ENCODE peak calls at places on chromosomes 16 and 17, in four cellular contexts. P, X, C and M are unnamed samples.

GRCh38 chr16:68069511-68070248 is 15.5 kb upstream of the NFATC3 start:
- DNase-seq in X (no peak), P (no peak), C (no peak), M (peak)

GRCh38 chr17:46045639-46046038 is 46.6 kb downstream of the STH start:
- DNase-seq in P (no peak), C (no peak), X (no peak), M (no peak)

GRCh38 chr16:49625311-49626035 is 230.4 kb downstream of the ZNF423 start:
- DNase-seq in C (no peak), X (no peak), P (no peak), M (peak)

GRCh38 chr17:16941072-16941641 is 30.8 kb downstream of the TNFRSF13B start:
- DNase-seq in X (no peak), P (peak), C (no peak), M (peak)

GRCh38 chr17:63697341-63698286 is 2.3 kb downstream of the LIMD2 start:
- DNase-seq in P (no peak), C (no peak), X (no peak), M (peak)

GRCh38 chr17:330993-331701 is 21.5 kb downstream of the RPH3AL start:
- DNase-seq in C (no peak), X (peak), P (peak), M (no peak)

GRCh38 chr17:74362811-74363498 is 1.3 kb upstream of the BTBD17 start:
- DNase-seq in P (no peak), X (no peak), C (no peak), M (no peak)

GRCh38 chr17:19707728-19708221 is 8.6 kb downstream of the SLC47A2 start:
- DNase-seq in C (no peak), X (no peak), P (no peak), M (peak)

GRCh38 chr17:31856750-31857149 is 2.3 kb downstream of the COPRS start:
- DNase-seq in X (no peak), C (no peak), P (no peak), M (no peak)

GRCh38 chr17:79838541-79839274 is 532 bp downstream of the CBX4 start:
- DNase-seq in P (no peak), X (peak), C (no peak), M (peak)

GRCh38 chr17:9465216-9465921 is 110.3 kb downstream of the STX8 start:
- DNase-seq in X (no peak), P (no peak), C (no peak), M (peak)

GRCh38 chr16:21117567-21117966 is 33.1 kb downstream of the DNAH3 start:
- DNase-seq in X (no peak), C (no peak), P (no peak), M (no peak)

GRCh38 chr17:82079001-82079677 is 13.5 kb upstream of the DUS1L start:
- DNase-seq in P (no peak), X (no peak), C (no peak), M (no peak)

GRCh38 chr17:82078433-82078832 is 12.8 kb upstream of the DUS1L start:
- DNase-seq in P (no peak), X (no peak), C (no peak), M (no peak)

GRCh38 chr17:82076018-82076784 is 10.6 kb upstream of the DUS1L start:
- DNase-seq in X (no peak), P (no peak), C (no peak), M (no peak)

GRCh38 chr17:82077617-82078358 is 12.2 kb upstream of the DUS1L start:
- DNase-seq in C (peak), P (no peak), X (peak), M (no peak)

GRCh38 chr17:82076785-82077591 is 11.4 kb upstream of the DUS1L start:
- DNase-seq in X (no peak), C (no peak), P (no peak), M (no peak)
- TF ChIP-seq POLR2A in X (no peak), C (no peak), P (no peak), M (no peak)

GRCh38 chr16:14003119-14003570 is 68.0 kb upstream of the MRTFB start:
- DNase-seq in C (no peak), X (peak), P (peak), M (peak)
- TF ChIP-seq CTCF in C (peak), X (peak), P (no peak), M (no peak)

GRCh38 chr16:25721439-25721838 is 29.7 kb downstream of the HS3ST4 start:
- DNase-seq in X (no peak), C (no peak), P (no peak), M (no peak)

GRCh38 chr16:25713785-25714570 is 22.2 kb downstream of the HS3ST4 start:
- DNase-seq in X (no peak), P (no peak), C (no peak), M (no peak)

GRCh38 chr16:25716186-25716585 is 24.4 kb downstream of the HS3ST4 start:
- DNase-seq in P (no peak), X (no peak), C (no peak), M (no peak)
- H3K4me3 ChIP-seq in P (no peak), X (no peak), C (no peak), M (no peak)

GRCh38 chr16:80804451-80805383 is at the start of gene CDYL2:
- DNase-seq in P (no peak), X (no peak), C (no peak), M (no peak)

GRCh38 chr16:80807916-80808315 is 3.5 kb upstream of the CDYL2 start:
- DNase-seq in C (no peak), P (no peak), X (no peak), M (no peak)

GRCh38 chr16:80804061-80804450 is 342 bp downstream of the CDYL2 start:
- DNase-seq in P (no peak), C (no peak), X (no peak), M (no peak)

GRCh38 chr16:80803341-80804060 is 897 bp downstream of the CDYL2 start:
- DNase-seq in X (no peak), P (no peak), C (no peak), M (no peak)

GRCh38 chr16:80806957-80807356 is 2.6 kb upstream of the CDYL2 start:
- DNase-seq in P (no peak), C (no peak), X (no peak), M (no peak)
- TF ChIP-seq POLR2A in P (no peak), C (no peak), X (no peak), M (no peak)

DNA sequence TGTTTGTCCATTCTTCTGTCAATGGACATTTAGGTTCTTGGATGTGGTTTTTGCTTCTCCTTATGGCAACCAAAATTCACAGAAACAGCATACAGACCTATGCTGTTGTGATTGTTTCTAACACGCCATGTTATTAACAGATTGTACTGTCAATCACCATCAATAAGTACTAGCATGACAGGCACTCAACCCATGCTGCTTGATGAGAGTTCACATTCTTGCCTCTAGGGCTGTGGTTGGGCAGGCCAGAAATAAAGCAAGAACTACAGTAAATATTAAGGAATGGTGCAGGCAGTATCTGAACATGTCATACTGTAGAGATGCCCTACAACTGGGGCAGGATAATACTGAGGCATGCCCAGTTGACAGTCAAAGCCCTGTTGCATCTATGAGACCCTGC is 171.2 kb upstream of the ZFHX3 start:
- DNase-seq in C (no peak), P (no peak), X (no peak), M (no peak)
- TF ChIP-seq CTCF in C (no peak), P (no peak), X (no peak), M (no peak)

GRCh38 chr16:86355951-86356350 is 154.4 kb upstream of the FOXF1 start:
- DNase-seq in C (no peak), X (no peak), P (no peak), M (no peak)
- H3K4me3 ChIP-seq in C (no peak), X (no peak), P (no peak), M (no peak)

DNA sequence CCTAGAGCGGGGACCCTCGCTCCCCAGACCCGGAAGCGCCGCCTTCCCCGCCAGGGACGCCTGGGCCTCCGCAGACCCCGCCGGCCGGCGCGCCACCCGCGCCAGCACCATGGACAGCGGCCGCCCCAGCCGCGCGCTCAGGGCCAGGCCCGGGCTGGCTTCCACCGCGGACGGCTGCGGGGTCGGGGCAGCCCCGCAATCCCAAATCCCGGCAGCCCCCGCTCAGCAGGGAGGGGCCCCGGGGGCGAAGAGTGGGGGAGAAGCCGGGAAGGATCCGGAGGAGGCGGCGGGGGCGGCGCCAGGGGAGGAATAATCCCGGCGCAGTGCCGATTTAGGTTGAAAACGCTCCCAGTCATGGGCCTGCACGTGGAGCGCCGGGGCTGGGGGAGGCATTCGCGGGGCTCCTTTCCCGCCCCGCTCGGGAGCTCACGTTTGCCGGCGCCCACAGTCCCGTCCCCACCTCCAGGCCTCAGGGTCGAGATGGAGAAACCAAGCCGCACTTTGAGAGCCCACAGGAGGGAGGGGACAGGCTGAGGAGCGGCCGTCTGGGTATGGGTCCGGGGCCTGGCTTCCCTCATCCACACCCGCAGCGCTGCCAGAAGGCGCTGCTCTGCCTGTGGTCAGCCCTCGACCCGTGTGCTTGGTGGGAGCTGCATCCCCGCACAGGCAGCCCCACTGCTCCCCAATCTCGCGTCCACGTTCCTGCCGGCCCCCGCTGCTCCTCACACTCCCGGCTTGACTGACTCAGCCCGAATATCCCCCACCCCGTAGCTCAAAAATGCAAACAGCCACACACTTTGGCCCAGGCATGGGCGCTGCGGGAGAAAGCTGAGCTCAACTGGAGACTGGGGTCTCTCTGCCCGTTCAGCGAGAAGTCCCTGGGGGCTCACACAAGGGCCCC is 4.7 kb downstream of the FBXL16 start:
- DNase-seq in C (no peak), X (no peak), P (no peak), M (no peak)
- TF ChIP-seq POLR2A in C (no peak), X (no peak), P (no peak), M (no peak)

GRCh38 chr17:42403150-42403549 is 14.9 kb upstream of the STAT3 start:
- DNase-seq in X (no peak), P (no peak), C (no peak), M (no peak)
- TF ChIP-seq CTCF in X (no peak), P (no peak), C (peak), M (no peak)

GRCh38 chr16:48250520-48251278 is 3.4 kb upstream of the ABCC11 start:
- DNase-seq in X (no peak), P (no peak), C (no peak), M (no peak)

GRCh38 chr16:48244863-48245195 is 729 bp downstream of the LONP2 start:
- DNase-seq in P (no peak), X (no peak), C (no peak), M (no peak)

GRCh38 chr16:48244080-48244862 is at the start of gene LONP2:
- DNase-seq in X (peak), C (peak), P (peak), M (peak)

GRCh38 chr16:48247311-48247710 is at the start of gene ABCC11:
- DNase-seq in C (no peak), P (no peak), X (no peak), M (no peak)

DNA sequence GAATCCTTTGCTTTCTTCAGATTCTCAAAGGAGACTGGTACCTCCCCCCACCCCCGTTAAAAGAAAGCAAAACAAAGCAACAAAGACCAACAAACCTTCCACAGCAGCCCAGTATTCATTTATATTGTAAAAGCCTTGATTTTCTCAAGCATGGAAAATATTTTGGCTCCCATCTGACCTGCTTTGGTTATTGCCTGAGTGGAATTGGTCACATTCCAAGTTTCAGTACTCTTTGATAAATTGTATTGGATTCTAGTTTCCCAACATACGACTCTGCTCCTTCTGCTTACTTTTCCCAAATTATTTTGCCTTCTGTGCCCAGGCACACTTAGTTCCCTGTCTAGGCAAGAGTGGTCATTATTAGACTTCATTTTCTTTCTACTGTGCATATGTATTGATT is 1.3 kb downstream of the ABCC11 start:
- DNase-seq in P (no peak), C (no peak), X (no peak), M (no peak)
- H3K4me3 ChIP-seq in P (no peak), C (no peak), X (no peak), M (no peak)

GRCh38 chr16:48385272-48385953 is at the start of gene SIAH1:
- DNase-seq in X (peak), C (peak), P (peak), M (peak)

GRCh38 chr16:48383204-48383876 is 1.9 kb downstream of the SIAH1 start:
- DNase-seq in P (no peak), X (no peak), C (no peak), M (no peak)

GRCh38 chr16:48384982-48385271 is 286 bp downstream of the SIAH1 start:
- DNase-seq in C (no peak), X (no peak), P (no peak), M (no peak)

GRCh38 chr16:48384305-48384981 is 770 bp downstream of the SIAH1 start:
- DNase-seq in P (peak), X (peak), C (peak), M (peak)

GRCh38 chr16:48383877-48384304 is 1.3 kb downstream of the SIAH1 start:
- DNase-seq in X (no peak), C (peak), P (no peak), M (no peak)
- TF ChIP-seq POLR2A in X (no peak), C (no peak), P (no peak), M (no peak)